ENCODE peak calls at places on chromosomes 4 and X, in seven cellular contexts. One of them, this sample, is unnamed. For H3K27me3, the result is how much of the 10 kb centered on the place peaks cover.

GRCh38 chrX:115616943-115617563 is 56.1 kb downstream of the PLS3 start:
- DNase-seq in ovary: no peak
- DNase-seq in heart left ventricle: no peak
- DNase-seq in mammary epithelial cell: peak
- DNase-seq in suprapubic skin: no peak
- DNase-seq in AG04450: no peak
- DNase-seq in bronchial epithelial cell: peak
- DNase-seq in this sample: peak

GRCh38 chr4:182975806-182976205 is 58.6 kb upstream of the DCTD start:
- DNase-seq in ovary: no peak
- DNase-seq in heart left ventricle: no peak
- DNase-seq in mammary epithelial cell: peak
- DNase-seq in suprapubic skin: no peak
- DNase-seq in AG04450: peak
- DNase-seq in bronchial epithelial cell: peak
- DNase-seq in this sample: peak

GRCh38 chrX:8274166-8274565 is 103.1 kb upstream of the VCX2 start:
- DNase-seq in ovary: no peak
- DNase-seq in heart left ventricle: no peak
- DNase-seq in mammary epithelial cell: no peak
- DNase-seq in suprapubic skin: no peak
- DNase-seq in AG04450: no peak
- DNase-seq in bronchial epithelial cell: peak
- DNase-seq in this sample: no peak

GRCh38 chrX:85836868-85837267 is 210.5 kb downstream of the CHM start:
- DNase-seq in ovary: no peak
- DNase-seq in heart left ventricle: no peak
- DNase-seq in mammary epithelial cell: peak
- DNase-seq in suprapubic skin: no peak
- DNase-seq in AG04450: peak
- DNase-seq in bronchial epithelial cell: peak
- DNase-seq in this sample: no peak

GRCh38 chr4:99540287-99540939 is 23.4 kb downstream of the TRMT10A start:
- DNase-seq in ovary: no peak
- DNase-seq in heart left ventricle: no peak
- DNase-seq in mammary epithelial cell: no peak
- DNase-seq in suprapubic skin: no peak
- DNase-seq in AG04450: no peak
- DNase-seq in bronchial epithelial cell: peak
- DNase-seq in this sample: no peak

GRCh38 chr4:139655116-139655515 is 10.5 kb upstream of the MGST2 start:
- DNase-seq in ovary: no peak
- DNase-seq in heart left ventricle: peak
- DNase-seq in mammary epithelial cell: peak
- DNase-seq in suprapubic skin: no peak
- DNase-seq in AG04450: no peak
- DNase-seq in bronchial epithelial cell: peak
- DNase-seq in this sample: no peak

GRCh38 chr4:1511441-1512041 is 105.3 kb upstream of the NKX1-1 start:
- DNase-seq in ovary: peak
- DNase-seq in heart left ventricle: peak
- DNase-seq in mammary epithelial cell: no peak
- DNase-seq in suprapubic skin: no peak
- DNase-seq in AG04450: no peak
- DNase-seq in bronchial epithelial cell: peak
- DNase-seq in this sample: no peak

GRCh38 chr4:16472537-16472936 is 246.3 kb upstream of the TAPT1 start:
- DNase-seq in ovary: no peak
- DNase-seq in heart left ventricle: no peak
- DNase-seq in mammary epithelial cell: no peak
- DNase-seq in suprapubic skin: no peak
- DNase-seq in AG04450: no peak
- DNase-seq in bronchial epithelial cell: peak
- DNase-seq in this sample: no peak

GRCh38 chrX:10011261-10011931 is 44.2 kb downstream of the CLDN34 start:
- DNase-seq in ovary: no peak
- DNase-seq in heart left ventricle: no peak
- DNase-seq in mammary epithelial cell: no peak
- DNase-seq in suprapubic skin: no peak
- DNase-seq in AG04450: no peak
- DNase-seq in bronchial epithelial cell: peak
- DNase-seq in this sample: no peak

GRCh38 chr4:56360071-56360470 is 27.2 kb downstream of the AASDH start:
- DNase-seq in ovary: no peak
- DNase-seq in heart left ventricle: no peak
- DNase-seq in mammary epithelial cell: no peak
- DNase-seq in suprapubic skin: no peak
- DNase-seq in AG04450: peak
- DNase-seq in bronchial epithelial cell: peak
- DNase-seq in this sample: no peak

GRCh38 chr4:159698336-159698735 is 595.5 kb downstream of the RAPGEF2 start:
- DNase-seq in ovary: no peak
- DNase-seq in heart left ventricle: no peak
- DNase-seq in mammary epithelial cell: no peak
- DNase-seq in suprapubic skin: no peak
- DNase-seq in AG04450: no peak
- DNase-seq in bronchial epithelial cell: no peak
- DNase-seq in this sample: no peak

GRCh38 chr4:112636688-112637551 is at the start of the genes LARP7 and ZGRF1:
- DNase-seq in ovary: peak
- DNase-seq in heart left ventricle: peak
- DNase-seq in mammary epithelial cell: peak
- DNase-seq in suprapubic skin: peak
- DNase-seq in AG04450: peak
- DNase-seq in bronchial epithelial cell: peak
- DNase-seq in this sample: peak

GRCh38 chr4:108417923-108418322 is 202.5 kb upstream of the RPL34 start:
- DNase-seq in ovary: no peak
- DNase-seq in heart left ventricle: no peak
- DNase-seq in mammary epithelial cell: no peak
- DNase-seq in suprapubic skin: no peak
- DNase-seq in AG04450: no peak
- DNase-seq in bronchial epithelial cell: peak
- DNase-seq in this sample: no peak

GRCh38 chrX:63913719-63914118 is 128.7 kb upstream of the ARHGEF9 start:
- DNase-seq in ovary: no peak
- DNase-seq in heart left ventricle: no peak
- DNase-seq in mammary epithelial cell: no peak
- DNase-seq in suprapubic skin: no peak
- DNase-seq in AG04450: no peak
- DNase-seq in bronchial epithelial cell: no peak
- DNase-seq in this sample: no peak
- TF ChIP-seq CTCF in ovary: no peak
- TF ChIP-seq CTCF in heart left ventricle: no peak
- TF ChIP-seq CTCF in mammary epithelial cell: no peak
- TF ChIP-seq CTCF in suprapubic skin: no peak
- TF ChIP-seq CTCF in AG04450: no peak
- TF ChIP-seq CTCF in bronchial epithelial cell: no peak
- TF ChIP-seq CTCF in this sample: no peak

DNA sequence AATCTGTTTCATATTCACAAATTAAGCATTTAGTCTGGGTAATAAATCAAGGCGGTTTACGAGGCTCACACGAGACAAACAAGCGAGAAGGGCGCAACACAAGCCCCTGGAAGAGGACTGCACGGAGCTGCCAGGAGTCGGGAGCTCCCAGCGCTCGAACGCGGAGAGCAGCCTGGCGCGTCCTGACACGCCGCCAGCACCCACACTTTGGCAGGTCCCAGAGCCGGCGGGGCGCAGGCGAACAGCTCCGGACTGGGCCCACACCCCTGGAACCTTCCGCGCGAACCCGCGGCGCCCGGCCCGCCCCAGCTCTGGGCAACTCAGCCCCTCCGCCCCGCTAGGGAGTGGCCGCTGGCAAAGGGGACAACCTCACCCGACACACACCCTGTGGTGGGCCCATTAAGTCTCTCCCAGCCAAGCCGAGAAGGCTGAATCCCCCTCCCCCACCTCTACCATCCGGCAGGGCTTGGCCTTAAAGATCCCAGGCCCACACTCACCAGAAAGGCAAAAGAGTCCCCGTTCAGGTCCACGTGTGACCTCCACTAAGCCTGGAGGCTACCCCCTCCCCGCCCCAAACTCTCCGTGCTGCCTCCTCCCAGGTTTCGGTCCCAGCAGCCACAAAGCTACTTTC is 47.4 kb upstream of the BCOR start:
- DNase-seq in ovary: no peak
- DNase-seq in heart left ventricle: peak
- DNase-seq in mammary epithelial cell: no peak
- DNase-seq in suprapubic skin: no peak
- DNase-seq in AG04450: no peak
- DNase-seq in bronchial epithelial cell: no peak
- DNase-seq in this sample: no peak
- H3K27me3 ChIP-seq in ovary: under half
- H3K27me3 ChIP-seq in heart left ventricle: under half
- H3K27me3 ChIP-seq in mammary epithelial cell: under half
- H3K27me3 ChIP-seq in suprapubic skin: under half
- H3K27me3 ChIP-seq in AG04450: under half
- H3K27me3 ChIP-seq in bronchial epithelial cell: under half
- H3K27me3 ChIP-seq in this sample: under half

GRCh38 chr4:70706516-70706915 is 15.2 kb upstream of the RUFY3 start:
- DNase-seq in ovary: no peak
- DNase-seq in heart left ventricle: no peak
- DNase-seq in mammary epithelial cell: no peak
- DNase-seq in suprapubic skin: no peak
- DNase-seq in AG04450: no peak
- DNase-seq in bronchial epithelial cell: peak
- DNase-seq in this sample: no peak
- H3K4me3 ChIP-seq in ovary: peak
- H3K4me3 ChIP-seq in heart left ventricle: no peak
- H3K4me3 ChIP-seq in mammary epithelial cell: peak
- H3K4me3 ChIP-seq in suprapubic skin: peak
- H3K4me3 ChIP-seq in AG04450: peak
- H3K4me3 ChIP-seq in bronchial epithelial cell: peak
- H3K4me3 ChIP-seq in this sample: peak

DNA sequence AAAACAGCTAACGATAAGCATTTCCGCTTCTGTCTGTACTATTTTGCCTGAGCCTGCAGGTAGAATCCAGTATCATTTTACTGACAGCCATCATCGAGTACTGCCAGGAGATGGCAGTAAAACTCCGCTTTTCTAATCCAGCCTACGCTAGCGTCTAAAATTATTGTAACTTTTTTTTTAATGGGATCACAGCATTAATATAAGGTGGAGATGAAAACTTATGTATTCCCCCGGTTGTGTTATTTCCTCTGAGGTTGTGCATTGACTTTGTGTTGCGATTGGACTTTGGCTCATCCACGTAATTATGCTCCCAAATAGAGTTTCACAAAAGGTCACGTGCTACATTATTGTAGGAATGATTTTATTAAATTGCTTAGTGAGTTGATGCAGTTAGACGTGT is 248.1 kb downstream of the C4orf33 start:
- DNase-seq in ovary: no peak
- DNase-seq in heart left ventricle: no peak
- DNase-seq in mammary epithelial cell: peak
- DNase-seq in suprapubic skin: no peak
- DNase-seq in AG04450: no peak
- DNase-seq in bronchial epithelial cell: peak
- DNase-seq in this sample: no peak
- TF ChIP-seq CTCF in ovary: no peak
- TF ChIP-seq CTCF in heart left ventricle: peak
- TF ChIP-seq CTCF in mammary epithelial cell: peak
- TF ChIP-seq CTCF in suprapubic skin: peak
- TF ChIP-seq CTCF in AG04450: peak
- TF ChIP-seq CTCF in bronchial epithelial cell: peak
- TF ChIP-seq CTCF in this sample: peak

GRCh38 chr4:91935217-91935616 is 368.5 kb upstream of the GRID2 start:
- DNase-seq in ovary: no peak
- DNase-seq in heart left ventricle: no peak
- DNase-seq in mammary epithelial cell: no peak
- DNase-seq in suprapubic skin: no peak
- DNase-seq in AG04450: no peak
- DNase-seq in bronchial epithelial cell: no peak
- DNase-seq in this sample: no peak
- H3K27me3 ChIP-seq in ovary: under half
- H3K27me3 ChIP-seq in heart left ventricle: under half
- H3K27me3 ChIP-seq in mammary epithelial cell: under half
- H3K27me3 ChIP-seq in suprapubic skin: under half
- H3K27me3 ChIP-seq in AG04450: under half
- H3K27me3 ChIP-seq in bronchial epithelial cell: under half
- H3K27me3 ChIP-seq in this sample: under half

GRCh38 chr4:76435689-76436176 is 704 bp downstream of the SHROOM3 start:
- DNase-seq in ovary: no peak
- DNase-seq in heart left ventricle: no peak
- DNase-seq in mammary epithelial cell: no peak
- DNase-seq in suprapubic skin: no peak
- DNase-seq in AG04450: no peak
- DNase-seq in bronchial epithelial cell: no peak
- DNase-seq in this sample: no peak

GRCh38 chr4:76441881-76442280 is 6.9 kb downstream of the SHROOM3 start:
- DNase-seq in ovary: no peak
- DNase-seq in heart left ventricle: no peak
- DNase-seq in mammary epithelial cell: no peak
- DNase-seq in suprapubic skin: no peak
- DNase-seq in AG04450: no peak
- DNase-seq in bronchial epithelial cell: no peak
- DNase-seq in this sample: no peak

GRCh38 chr4:76434901-76435688 is at the start of gene SHROOM3:
- DNase-seq in ovary: no peak
- DNase-seq in heart left ventricle: peak
- DNase-seq in mammary epithelial cell: peak
- DNase-seq in suprapubic skin: no peak
- DNase-seq in AG04450: no peak
- DNase-seq in bronchial epithelial cell: peak
- DNase-seq in this sample: no peak

GRCh38 chr4:76442807-76443206 is 7.8 kb downstream of the SHROOM3 start:
- DNase-seq in ovary: no peak
- DNase-seq in heart left ventricle: no peak
- DNase-seq in mammary epithelial cell: no peak
- DNase-seq in suprapubic skin: no peak
- DNase-seq in AG04450: no peak
- DNase-seq in bronchial epithelial cell: no peak
- DNase-seq in this sample: no peak

GRCh38 chr4:76439491-76439890 is 4.5 kb downstream of the SHROOM3 start:
- DNase-seq in ovary: no peak
- DNase-seq in heart left ventricle: no peak
- DNase-seq in mammary epithelial cell: no peak
- DNase-seq in suprapubic skin: no peak
- DNase-seq in AG04450: no peak
- DNase-seq in bronchial epithelial cell: no peak
- DNase-seq in this sample: no peak
- H3K4me3 ChIP-seq in ovary: no peak
- H3K4me3 ChIP-seq in heart left ventricle: no peak
- H3K4me3 ChIP-seq in mammary epithelial cell: no peak
- H3K4me3 ChIP-seq in suprapubic skin: no peak
- H3K4me3 ChIP-seq in AG04450: no peak
- H3K4me3 ChIP-seq in bronchial epithelial cell: no peak
- H3K4me3 ChIP-seq in this sample: no peak

GRCh38 chr4:86529450-86529849 is 64.7 kb upstream of the PTPN13 start:
- DNase-seq in ovary: no peak
- DNase-seq in heart left ventricle: no peak
- DNase-seq in mammary epithelial cell: no peak
- DNase-seq in suprapubic skin: no peak
- DNase-seq in AG04450: no peak
- DNase-seq in bronchial epithelial cell: no peak
- DNase-seq in this sample: no peak
- TF ChIP-seq CTCF in ovary: no peak
- TF ChIP-seq CTCF in heart left ventricle: no peak
- TF ChIP-seq CTCF in mammary epithelial cell: no peak
- TF ChIP-seq CTCF in suprapubic skin: no peak
- TF ChIP-seq CTCF in AG04450: no peak
- TF ChIP-seq CTCF in bronchial epithelial cell: no peak
- TF ChIP-seq CTCF in this sample: no peak

This sample was measured in GM06990.